ENCODE peak calls at places on chromosome 14, in four cellular contexts. X is IMR-90, Q is heart right ventricle, D is HFF-Myc. I is an unnamed sample.

GRCh38 chr14:24734917-24735500 is 101.0 kb upstream of the GZMB start:
- DNase-seq in X (peak; percentile 69), Q (no peak), D (peak; percentile 72), I (peak; percentile 19)

GRCh38 chr14:21467620-21468019 is 9.1 kb downstream of the RAB2B start:
- DNase-seq in X (peak; percentile 98), Q (no peak), D (no peak), I (no peak)

GRCh38 chr14:99648385-99648784 is 3.5 kb downstream of the HHIPL1 start:
- DNase-seq in X (no peak), Q (no peak), D (no peak), I (no peak)

GRCh38 chr14:105050551-105050897 is 14.7 kb downstream of the GPR132 start:
- DNase-seq in X (peak; percentile 42), Q (no peak), D (no peak), I (no peak)

GRCh38 chr14:92568621-92569479 is 55.3 kb downstream of the RIN3 start:
- DNase-seq in X (no peak), Q (peak; percentile 46), D (no peak), I (no peak)

GRCh38 chr14:64930085-64930843 is 12.3 kb downstream of the GPX2 start:
- DNase-seq in X (peak; percentile 33), Q (no peak), D (no peak), I (no peak)

GRCh38 chr14:41235466-41235865 is 371.2 kb upstream of the LRFN5 start:
- DNase-seq in X (no peak), Q (no peak), D (no peak), I (no peak)

GRCh38 chr14:47154276-47154797 is 502.8 kb upstream of the RPL10L start:
- DNase-seq in X (no peak), Q (no peak), D (no peak), I (no peak)

GRCh38 chr14:96167224-96168148 is 37.2 kb upstream of the BDKRB2 start:
- DNase-seq in X (peak; percentile 95), Q (no peak), D (peak; percentile 83), I (no peak)

GRCh38 chr14:39773387-39773786 is 341.2 kb upstream of the FBXO33 start:
- DNase-seq in X (no peak), Q (no peak), D (no peak), I (no peak)

GRCh38 chr14:30443368-30444007 is 115.5 kb upstream of the G2E3 start:
- DNase-seq in X (peak; percentile 46), Q (no peak), D (peak; percentile 6), I (peak; percentile 5)

GRCh38 chr14:104392396-104393198 is 187.0 kb upstream of the C14orf180 start:
- DNase-seq in X (no peak), Q (no peak), D (no peak), I (no peak)

GRCh38 chr14:64707661-64708060 is 3.4 kb downstream of the PLEKHG3 start:
- DNase-seq in X (peak; percentile 85), Q (no peak), D (no peak), I (peak; percentile 88)

GRCh38 chr14:100332797-100333196 is 9.7 kb downstream of the SLC25A47 start:
- DNase-seq in X (no peak), Q (no peak), D (no peak), I (peak; percentile 25)

GRCh38 chr14:99116741-99117295 is 155.2 kb downstream of the BCL11B start:
- DNase-seq in X (no peak), Q (no peak), D (no peak), I (no peak)

GRCh38 chr14:51236314-51236713 is 3.7 kb upstream of the TMX1 start:
- DNase-seq in X (peak; percentile 47), Q (no peak), D (no peak), I (no peak)

GRCh38 chr14:56212541-56212940 is 94.3 kb downstream of the PELI2 start:
- DNase-seq in X (no peak), Q (no peak), D (no peak), I (no peak)

GRCh38 chr14:69046468-69046867 is 67.4 kb upstream of the ACTN1 start:
- DNase-seq in X (peak; percentile 77), Q (peak; percentile 20), D (no peak), I (no peak)

DNA sequence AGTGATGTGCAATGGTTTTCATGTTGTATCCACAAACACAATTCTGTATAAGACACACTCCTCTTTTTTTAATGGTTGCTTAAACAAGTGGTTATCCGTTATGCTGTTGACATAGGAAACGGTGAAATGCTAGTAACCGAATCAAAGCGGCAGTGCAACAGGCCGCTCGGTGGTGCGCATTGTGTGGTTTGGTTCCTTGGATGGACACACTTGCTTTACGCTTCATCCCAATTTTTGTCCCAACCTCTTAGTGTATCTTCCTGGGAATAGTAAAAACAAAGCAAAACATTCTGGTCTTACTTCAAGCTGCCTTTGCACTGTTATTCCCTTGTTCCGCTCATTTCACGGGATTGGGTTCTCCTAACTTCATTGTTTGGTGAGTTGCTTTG is 625 bp upstream of the PTGER2 start:
- DNase-seq in X (peak; percentile 44), Q (no peak), D (no peak), I (no peak)
- H3K4me3 ChIP-seq in X (peak overlapping the region; percentile 90), Q (peak overlapping the region; percentile 63), D (peak overlapping the region; percentile 55), I (peak overlapping the region; percentile 57)

GRCh38 chr14:62694075-62694474 is 351.2 kb downstream of the KCNH5 start:
- DNase-seq in X (peak; percentile 99), Q (no peak), D (no peak), I (no peak)

GRCh38 chr14:62696261-62696968 is 348.8 kb downstream of the KCNH5 start:
- DNase-seq in X (no peak), Q (no peak), D (no peak), I (no peak)

GRCh38 chr14:62689741-62690140 is 355.5 kb downstream of the KCNH5 start:
- DNase-seq in X (no peak), Q (no peak), D (no peak), I (no peak)

GRCh38 chr14:62691613-62692489 is 353.4 kb downstream of the KCNH5 start:
- DNase-seq in X (peak; percentile 97), Q (no peak), D (no peak), I (peak; percentile 38)

DNA sequence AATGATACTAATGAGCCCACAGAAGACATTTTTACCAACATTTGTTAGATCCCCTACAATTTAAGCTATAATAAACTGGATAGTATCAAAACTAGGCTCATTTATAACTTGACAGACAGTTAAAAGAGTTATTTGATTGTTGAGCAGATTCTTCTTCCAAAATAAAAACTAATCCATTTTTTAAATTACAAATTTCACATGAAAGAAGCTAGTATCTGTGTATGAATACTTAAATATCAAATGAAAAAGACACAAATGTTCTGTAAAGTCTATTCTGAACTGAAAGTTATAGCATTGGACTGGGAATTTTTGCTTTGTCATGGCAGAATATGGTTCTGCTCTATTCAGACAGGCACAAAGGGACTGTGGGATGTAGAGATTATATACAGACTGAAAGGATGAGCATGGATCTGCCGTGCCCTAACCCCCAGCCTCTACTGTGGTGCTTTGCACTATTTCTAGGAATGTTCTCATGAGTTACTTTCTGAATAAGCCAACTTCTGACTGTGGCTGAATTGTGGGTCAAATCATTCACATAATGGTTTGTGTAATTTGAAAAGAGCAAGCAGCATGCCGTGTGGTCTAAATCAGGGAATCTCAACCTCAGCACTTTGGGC is 352.7 kb downstream of the KCNH5 start:
- DNase-seq in X (peak; percentile 51), Q (no peak), D (no peak), I (no peak)
- H3K4me3 ChIP-seq in X (no peak overlapping the region), Q (no peak overlapping the region), D (no peak overlapping the region), I (no peak overlapping the region)

GRCh38 chr14:103273847-103274615 is 60.0 kb upstream of the EIF5 start:
- DNase-seq in X (no peak), Q (no peak), D (no peak), I (no peak)
- H3K4me3 ChIP-seq in X (no peak overlapping the region), Q (peak overlapping the region; percentile 52), D (no peak overlapping the region), I (no peak overlapping the region)

DNA sequence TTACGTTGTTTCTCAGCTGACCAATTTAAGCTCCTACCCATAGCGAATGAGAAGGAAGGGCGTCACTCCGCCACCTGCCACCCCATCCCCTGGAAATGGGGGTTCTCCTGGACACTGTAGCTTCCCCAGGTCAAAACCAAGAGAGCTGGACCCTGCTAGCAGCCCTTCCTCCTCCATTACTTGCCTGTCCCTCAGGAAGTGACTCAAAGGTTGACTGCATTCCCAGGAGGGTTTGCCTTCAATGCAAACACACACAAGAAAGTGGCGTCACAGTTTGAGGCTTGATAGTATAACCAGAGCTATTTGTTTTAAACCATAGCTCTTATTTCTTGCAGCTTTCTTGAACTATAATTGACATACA is 79.1 kb downstream of the KCNK13 start:
- DNase-seq in X (peak; percentile 71), Q (no peak), D (no peak), I (peak; percentile 14)
- H3K4me3 ChIP-seq in X (no peak overlapping the region), Q (no peak overlapping the region), D (no peak overlapping the region), I (no peak overlapping the region)

I was measured in kidney epithelial cell.